ENCODE peak calls at places on chromosomes 5 and 9, in five cellular contexts. F, R, V, S and N are unnamed samples.
A peak's percentile ranks its signal among the peaks of the same experiment; 100 is the strongest.

GRCh38 chr5:116787570-116787969 is 212.9 kb upstream of the SEMA6A start:
- DNase-seq in F (no peak), R (no peak), V (no peak), S (no peak), N (no peak)

GRCh38 chr9:75962186-75963036 is 71.9 kb downstream of the PCSK5 start:
- DNase-seq in F (no peak), R (no peak), V (no peak), S (no peak), N (peak; percentile 70)

GRCh38 chr5:14204785-14205321 is 61.7 kb downstream of the TRIO start:
- DNase-seq in F (no peak), R (no peak), V (no peak), S (no peak), N (peak; percentile 29)

GRCh38 chr5:1417586-1418225 is 27.5 kb downstream of the SLC6A3 start:
- DNase-seq in F (no peak), R (no peak), V (no peak), S (no peak), N (peak; percentile 1)

GRCh38 chr5:21680196-21680595 is 1172.9 kb downstream of the CDH12 start:
- DNase-seq in F (no peak), R (no peak), V (no peak), S (no peak), N (no peak)

GRCh38 chr5:151568036-151568435 is 23.1 kb downstream of the FAT2 start:
- DNase-seq in F (no peak), R (no peak), V (no peak), S (no peak), N (no peak)

GRCh38 chr9:76316069-76316468 is 78.2 kb downstream of the RFK start:
- DNase-seq in F (no peak), R (no peak), V (no peak), S (no peak), N (no peak)

GRCh38 chr9:132037470-132037869 is 42.2 kb downstream of the MED27 start:
- DNase-seq in F (peak; percentile 89), R (no peak), V (no peak), S (no peak), N (no peak)

GRCh38 chr9:36011379-36011778 is 25.3 kb upstream of the RECK start:
- DNase-seq in F (no peak), R (no peak), V (no peak), S (no peak), N (no peak)

GRCh38 chr5:115227281-115227680 is 35.4 kb downstream of the PGGT1B start:
- DNase-seq in F (no peak), R (no peak), V (no peak), S (no peak), N (no peak)

GRCh38 chr9:79630521-79631403 is 59.0 kb downstream of the TLE4 start:
- DNase-seq in F (no peak), R (no peak), V (no peak), S (no peak), N (no peak)

GRCh38 chr9:132697230-132697629 is 27.0 kb downstream of the GTF3C4 start:
- DNase-seq in F (no peak), R (no peak), V (no peak), S (no peak), N (no peak)

GRCh38 chr5:93130623-93131022 is 450.4 kb downstream of the NR2F1-AS1 start:
- DNase-seq in F (no peak), R (no peak), V (no peak), S (no peak), N (no peak)

GRCh38 chr5:132773601-132774355 is 3.3 kb downstream of the SEPTIN8 start:
- DNase-seq in F (peak; percentile 18), R (no peak), V (no peak), S (no peak), N (no peak)

GRCh38 chr9:91720746-91721705 is 229.0 kb downstream of the ROR2 start:
- DNase-seq in F (no peak), R (peak; percentile 28), V (no peak), S (no peak), N (no peak)

GRCh38 chr5:34843482-34843881 is 4.5 kb downstream of the TTC23L start:
- DNase-seq in F (no peak), R (no peak), V (no peak), S (no peak), N (no peak)

GRCh38 chr9:89899476-89900047 is 294.8 kb downstream of the GADD45G start:
- DNase-seq in F (no peak), R (no peak), V (no peak), S (no peak), N (no peak)

GRCh38 chr9:2622361-2623045 is 916 bp downstream of the VLDLR start:
- DNase-seq in F (no peak), R (peak; percentile 34), V (peak; percentile 18), S (no peak), N (peak; percentile 30)

GRCh38 chr9:137881591-137882505 is 4.3 kb downstream of the CACNA1B start:
- DNase-seq in F (no peak), R (no peak), V (no peak), S (no peak), N (no peak)

GRCh38 chr9:110814159-110814558 is 145.6 kb downstream of the MUSK start:
- DNase-seq in F (no peak), R (no peak), V (no peak), S (no peak), N (no peak)

GRCh38 chr9:91420471-91421021 is 3.1 kb downstream of the NFIL3 start:
- DNase-seq in F (no peak), R (no peak), V (no peak), S (no peak), N (no peak)